ENCODE peak calls at places on chromosomes 11 and 22, in seven cellular contexts. Q is fibroblast of pulmonary artery, X is GM13976, L is astrocyte of the spinal cord, C is AG09309, I is heart right ventricle, Z is fibroblast of the aortic adventitia. Y is an unnamed sample.

GRCh38 chr11:110833033-110833484 is 120.8 kb upstream of the ARHGAP20 start:
- DNase-seq in Q (peak; percentile 65), X (no peak), L (peak; percentile 84), C (peak; percentile 38), I (no peak), Z (peak; percentile 84), Y (no peak)

GRCh38 chr11:10067629-10068300 is 226.3 kb downstream of the SBF2 start:
- DNase-seq in Q (no peak), X (no peak), L (no peak), C (no peak), I (no peak), Z (no peak), Y (no peak)

GRCh38 chr11:120160436-120160835 is 22.5 kb upstream of the TRIM29 start:
- DNase-seq in Q (no peak), X (no peak), L (no peak), C (no peak), I (no peak), Z (no peak), Y (no peak)

GRCh38 chr11:69496202-69496557 is 14.7 kb downstream of the LINC01488 start:
- DNase-seq in Q (no peak), X (no peak), L (no peak), C (no peak), I (no peak), Z (no peak), Y (no peak)

GRCh38 chr22:20624161-20624616 is 116.8 kb downstream of the MED15 start:
- DNase-seq in Q (no peak), X (peak; percentile 68), L (no peak), C (no peak), I (no peak), Z (peak; percentile 4), Y (no peak)

GRCh38 chr11:111602865-111603632 is 800 bp downstream of the SIK2 start:
- DNase-seq in Q (peak; percentile 45), X (peak; percentile 48), L (peak; percentile 61), C (no peak), I (peak; percentile 52), Z (peak; percentile 49), Y (no peak)

GRCh38 chr11:122902951-122903350 is 20.4 kb downstream of the JHY start:
- DNase-seq in Q (no peak), X (no peak), L (no peak), C (no peak), I (no peak), Z (no peak), Y (no peak)

GRCh38 chr22:24437820-24438328 is 10.5 kb downstream of the ADORA2A start:
- DNase-seq in Q (no peak), X (peak; percentile 78), L (no peak), C (no peak), I (no peak), Z (peak; percentile 11), Y (no peak)

GRCh38 chr11:7667460-7667859 is 5.8 kb downstream of the CYB5R2 start:
- DNase-seq in Q (no peak), X (no peak), L (peak; percentile 35), C (no peak), I (no peak), Z (peak; percentile 15), Y (no peak)

GRCh38 chr11:33324211-33324985 is 67.2 kb downstream of the HIPK3 start:
- DNase-seq in Q (no peak), X (no peak), L (no peak), C (no peak), I (no peak), Z (no peak), Y (no peak)

GRCh38 chr22:48238966-48239365 is 1476.5 kb downstream of the TBC1D22A start:
- DNase-seq in Q (no peak), X (no peak), L (no peak), C (no peak), I (no peak), Z (no peak), Y (no peak)

GRCh38 chr11:120327311-120327710 is 2.2 kb downstream of the TLCD5 start:
- DNase-seq in Q (no peak), X (no peak), L (no peak), C (no peak), I (no peak), Z (no peak), Y (no peak)

GRCh38 chr22:23107487-23108323 is 34.1 kb downstream of the RSPH14 start:
- DNase-seq in Q (no peak), X (no peak), L (no peak), C (no peak), I (no peak), Z (no peak), Y (no peak)

GRCh38 chr11:124970925-124971324 is 16.9 kb downstream of the CCDC15 start:
- DNase-seq in Q (peak; percentile 62), X (no peak), L (peak; percentile 35), C (no peak), I (no peak), Z (peak; percentile 39), Y (no peak)
- TF ChIP-seq CTCF in Q (no peak), X (no peak), L (no peak), C (peak; percentile 24), I (no peak), Z (no peak), Y (no peak)

DNA sequence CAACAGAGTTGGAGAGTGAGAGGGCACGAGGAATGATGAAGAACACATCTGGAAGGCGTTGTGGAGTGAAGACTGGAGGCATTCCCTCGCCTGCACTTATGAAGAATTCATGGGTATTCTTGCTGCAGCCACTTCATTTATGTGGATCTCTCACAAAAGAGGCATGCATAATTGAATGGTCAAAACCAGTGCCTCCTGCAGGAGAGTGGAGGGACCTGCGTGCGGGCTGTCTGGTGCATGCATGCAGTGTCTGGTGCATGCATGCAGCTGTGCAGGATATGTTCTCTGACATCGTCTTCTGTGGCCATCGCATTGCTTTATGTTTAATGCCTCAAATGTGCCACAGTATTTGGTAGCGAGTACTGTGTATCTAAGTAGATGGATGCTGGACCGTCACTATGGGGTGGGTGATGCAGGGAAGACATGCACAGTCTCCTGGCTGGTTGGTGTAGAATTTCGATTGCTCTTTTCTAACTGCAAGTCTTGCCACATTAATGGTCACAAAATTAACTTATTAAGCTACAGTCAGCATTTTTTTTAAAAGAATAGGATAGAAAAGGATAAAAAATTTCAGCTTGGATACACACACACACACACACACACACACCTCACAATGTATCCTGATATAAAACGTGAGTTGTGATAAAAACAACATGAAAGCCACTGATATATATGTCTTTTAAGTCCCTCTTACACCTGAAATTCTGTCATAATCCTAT is 20.9 kb upstream of the NTM start:
- DNase-seq in Q (no peak), X (no peak), L (no peak), C (no peak), I (no peak), Z (no peak), Y (no peak)
- TF ChIP-seq CTCF in Q (no peak), X (no peak), L (no peak), C (no peak), I (no peak), Z (no peak), Y (no peak)

GRCh38 chr11:125514336-125515101 is 18.5 kb upstream of the FEZ1 start:
- DNase-seq in Q (peak; percentile 89), X (peak; percentile 46), L (peak; percentile 64), C (peak; percentile 55), I (no peak), Z (peak; percentile 84), Y (no peak)

GRCh38 chr11:125513705-125514265 is 17.7 kb upstream of the FEZ1 start:
- DNase-seq in Q (no peak), X (no peak), L (no peak), C (no peak), I (no peak), Z (no peak), Y (no peak)

GRCh38 chr11:125515102-125515439 is 19.0 kb upstream of the FEZ1 start:
- DNase-seq in Q (no peak), X (no peak), L (no peak), C (no peak), I (no peak), Z (no peak), Y (no peak)

GRCh38 chr11:125517116-125517804 is 21.2 kb upstream of the FEZ1 start:
- DNase-seq in Q (peak; percentile 90), X (no peak), L (peak; percentile 84), C (peak; percentile 46), I (no peak), Z (peak; percentile 86), Y (no peak)

GRCh38 chr11:125516266-125516665 is 20.2 kb upstream of the FEZ1 start:
- DNase-seq in Q (no peak), X (no peak), L (no peak), C (no peak), I (no peak), Z (no peak), Y (no peak)
- TF ChIP-seq CTCF in Q (no peak), X (no peak), L (no peak), C (no peak), I (no peak), Z (no peak), Y (no peak)

DNA sequence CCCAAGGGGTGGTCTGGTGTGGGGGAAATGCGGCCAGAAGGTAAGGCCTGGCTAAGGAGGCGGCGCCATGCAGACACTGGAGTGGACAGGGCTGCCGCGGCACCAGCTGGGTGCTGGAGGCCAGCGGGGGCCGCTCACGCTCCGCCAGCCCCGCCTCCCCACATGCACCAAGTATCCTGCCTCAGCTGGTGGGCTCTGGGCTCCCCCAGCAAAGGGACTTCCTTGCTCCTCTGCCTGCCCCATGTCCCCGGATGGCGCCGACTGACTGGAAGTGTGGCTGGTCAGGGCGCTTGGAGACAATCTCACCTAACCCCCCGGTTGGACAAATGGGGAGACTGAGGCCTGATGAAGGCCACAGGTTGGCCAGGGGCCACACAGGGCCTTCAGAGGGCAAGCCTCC is 7.6 kb upstream of the CHADL start:
- DNase-seq in Q (no peak), X (no peak), L (no peak), C (no peak), I (no peak), Z (no peak), Y (no peak)
- TF ChIP-seq CTCF in Q (no peak), X (no peak), L (no peak), C (no peak), I (no peak), Z (no peak), Y (no peak)

GRCh38 chr22:33821290-33821689 is 99.0 kb downstream of the LARGE1 start:
- DNase-seq in Q (peak; percentile 3), X (no peak), L (no peak), C (no peak), I (no peak), Z (no peak), Y (no peak)
- TF ChIP-seq CTCF in Q (no peak), X (no peak), L (no peak), C (no peak), I (no peak), Z (no peak), Y (no peak)

Y was measured in AG09319.